ENCODE peak calls at places on chromosomes 12 and 14, in seven cellular contexts. R, A, P, E, G, J and W are unnamed samples.

GRCh38 chr14:52706286-52706685 is 714 bp upstream of the PSMC6 start:
- DNase-seq in R (peak), A (peak), P (no peak), E (no peak), G (peak), J (no peak), W (no peak)

GRCh38 chr12:60308366-60309000 is 712.7 kb downstream of the SLC16A7 start:
- DNase-seq in R (peak), A (no peak), P (peak), E (peak), G (peak), J (no peak), W (no peak)

GRCh38 chr14:73238262-73238852 is 1.1 kb downstream of the PAPLN start:
- DNase-seq in R (peak), A (no peak), P (peak), E (peak), G (peak), J (peak), W (peak)

GRCh38 chr12:60693019-60693626 is 1097.3 kb downstream of the SLC16A7 start:
- DNase-seq in R (peak), A (no peak), P (peak), E (no peak), G (peak), J (no peak), W (no peak)

GRCh38 chr14:91835920-91836843 is 31.2 kb downstream of the TC2N start:
- DNase-seq in R (no peak), A (peak), P (peak), E (no peak), G (peak), J (no peak), W (peak)

GRCh38 chr12:52210186-52210924 is 18.5 kb upstream of the KRT80 start:
- DNase-seq in R (peak), A (no peak), P (peak), E (peak), G (peak), J (no peak), W (no peak)

GRCh38 chr12:51055060-51055459 is 6.9 kb downstream of the LETMD1 start:
- DNase-seq in R (no peak), A (no peak), P (no peak), E (no peak), G (no peak), J (no peak), W (no peak)

GRCh38 chr12:132489602-132490239 is at the start of gene FBRSL1:
- DNase-seq in R (peak), A (peak), P (peak), E (peak), G (peak), J (peak), W (peak)

GRCh38 chr12:72141381-72141780 is 130.8 kb upstream of the TRHDE start:
- DNase-seq in R (peak), A (no peak), P (peak), E (no peak), G (peak), J (peak), W (no peak)

GRCh38 chr12:79262938-79263337 is 398.4 kb downstream of the SYT1 start:
- DNase-seq in R (peak), A (no peak), P (peak), E (peak), G (no peak), J (no peak), W (peak)

GRCh38 chr12:65171870-65172269 is 2.5 kb downstream of the LEMD3 start:
- DNase-seq in R (peak), A (no peak), P (peak), E (no peak), G (peak), J (no peak), W (no peak)

GRCh38 chr14:80419769-80420168 is 208.5 kb upstream of the DIO2 start:
- DNase-seq in R (no peak), A (no peak), P (no peak), E (peak), G (no peak), J (no peak), W (no peak)

GRCh38 chr14:99041141-99041819 is 230.7 kb downstream of the BCL11B start:
- DNase-seq in R (no peak), A (no peak), P (no peak), E (no peak), G (no peak), J (no peak), W (no peak)

GRCh38 chr12:7857916-7858315 is 14.8 kb downstream of the SLC2A14 start:
- DNase-seq in R (no peak), A (no peak), P (no peak), E (no peak), G (no peak), J (no peak), W (no peak)

GRCh38 chr14:100588671-100589070 is 1.5 kb upstream of the BEGAIN start:
- DNase-seq in R (no peak), A (no peak), P (no peak), E (no peak), G (no peak), J (no peak), W (no peak)

GRCh38 chr12:59403259-59403932 is 192.4 kb upstream of the SLC16A7 start:
- DNase-seq in R (peak), A (peak), P (peak), E (peak), G (peak), J (peak), W (peak)

GRCh38 chr12:108196319-108196718 is 67.2 kb downstream of the WSCD2 start:
- DNase-seq in R (no peak), A (no peak), P (no peak), E (no peak), G (no peak), J (no peak), W (no peak)

GRCh38 chr12:59780605-59781135 is 184.8 kb downstream of the SLC16A7 start:
- DNase-seq in R (peak), A (peak), P (peak), E (peak), G (peak), J (peak), W (peak)

GRCh38 chr12:67640863-67641262 is 7.7 kb upstream of the DYRK2 start:
- DNase-seq in R (no peak), A (no peak), P (no peak), E (no peak), G (no peak), J (no peak), W (no peak)

GRCh38 chr12:95629392-95629791 is 78.1 kb upstream of the USP44 start:
- DNase-seq in R (no peak), A (no peak), P (no peak), E (no peak), G (no peak), J (no peak), W (no peak)

GRCh38 chr14:59069455-59069854 is 119.0 kb upstream of the DAAM1 start:
- DNase-seq in R (no peak), A (no peak), P (no peak), E (no peak), G (no peak), J (peak), W (no peak)

GRCh38 chr14:77303417-77304156 is 17.1 kb downstream of the POMT2 start:
- DNase-seq in R (peak), A (no peak), P (peak), E (peak), G (peak), J (peak), W (no peak)

GRCh38 chr12:1661553-1662335 is 29.1 kb upstream of the ADIPOR2 start:
- DNase-seq in R (peak), A (peak), P (peak), E (peak), G (peak), J (peak), W (peak)

GRCh38 chr12:114167431-114167830 is 201.3 kb upstream of the RBM19 start:
- DNase-seq in R (peak), A (no peak), P (no peak), E (peak), G (no peak), J (no peak), W (no peak)

GRCh38 chr14:50829472-50830043 is 1.4 kb downstream of the NIN start:
- DNase-seq in R (no peak), A (peak), P (no peak), E (no peak), G (no peak), J (no peak), W (peak)

GRCh38 chr14:94522115-94522724 is 13.0 kb upstream of the SERPINA12 start:
- DNase-seq in R (no peak), A (no peak), P (no peak), E (no peak), G (no peak), J (peak), W (no peak)

GRCh38 chr12:126895946-126896520 is 1370.9 kb upstream of the TMEM132C start:
- DNase-seq in R (no peak), A (no peak), P (peak), E (peak), G (no peak), J (no peak), W (no peak)

GRCh38 chr12:111405856-111406473 is at the start of gene SH2B3:
- DNase-seq in R (peak), A (no peak), P (no peak), E (no peak), G (peak), J (no peak), W (no peak)

GRCh38 chr12:50505386-50505827 is 622 bp downstream of the DIP2B start:
- DNase-seq in R (peak), A (no peak), P (peak), E (no peak), G (peak), J (no peak), W (peak)

GRCh38 chr14:101732128-101732527 is 29.4 kb upstream of the PPP2R5C start:
- DNase-seq in R (no peak), A (no peak), P (peak), E (no peak), G (peak), J (no peak), W (no peak)

GRCh38 chr14:101729382-101729781 is 32.1 kb upstream of the PPP2R5C start:
- DNase-seq in R (no peak), A (no peak), P (no peak), E (no peak), G (no peak), J (no peak), W (no peak)

GRCh38 chr14:101733211-101733610 is 28.3 kb upstream of the PPP2R5C start:
- DNase-seq in R (peak), A (no peak), P (peak), E (peak), G (peak), J (no peak), W (no peak)

GRCh38 chr14:101731187-101732080 is 30.1 kb upstream of the PPP2R5C start:
- DNase-seq in R (peak), A (peak), P (peak), E (peak), G (peak), J (peak), W (no peak)

GRCh38 chr14:101730626-101731186 is 30.8 kb upstream of the PPP2R5C start:
- DNase-seq in R (no peak), A (no peak), P (no peak), E (no peak), G (no peak), J (no peak), W (no peak)
- H2AFZ ChIP-seq in R (no peak), A (peak), P (peak), E (peak), G (no peak), J (no peak), W (peak)

DNA sequence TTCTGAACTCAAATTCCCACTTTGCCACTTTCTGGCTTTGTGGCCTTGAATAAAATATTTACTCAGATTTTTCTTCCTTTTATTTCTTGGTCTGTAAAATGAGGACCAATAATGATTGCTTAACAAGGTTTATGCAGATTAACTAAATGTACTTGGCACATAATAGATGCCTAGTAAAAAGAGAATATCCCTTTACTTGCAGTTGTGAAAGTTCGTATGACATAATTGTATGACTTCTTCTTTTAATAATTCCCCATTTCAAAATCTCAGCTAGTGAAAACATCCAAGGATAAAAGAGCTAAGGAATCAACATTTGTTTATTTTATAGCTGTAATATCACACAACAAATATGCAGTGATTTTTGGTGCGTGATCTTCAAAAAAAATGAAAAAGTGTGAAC is 215.6 kb upstream of the ATP2B1 start:
- DNase-seq in R (no peak), A (no peak), P (no peak), E (no peak), G (no peak), J (no peak), W (no peak)
- TF ChIP-seq CTCF in R (no peak), A (no peak), P (no peak), E (no peak), G (no peak), J (no peak), W (no peak)

GRCh38 chr12:116881867-116882507 is 746 bp upstream of the HRK start:
- DNase-seq in R (no peak), A (peak), P (no peak), E (no peak), G (no peak), J (no peak), W (peak)
- H2AFZ ChIP-seq in R (no peak), A (peak), P (no peak), E (no peak), G (peak), J (no peak), W (no peak)

GRCh38 chr12:19506497-19506896 is 67.2 kb downstream of the AEBP2 start:
- DNase-seq in R (no peak), A (no peak), P (peak), E (peak), G (no peak), J (no peak), W (no peak)

DNA sequence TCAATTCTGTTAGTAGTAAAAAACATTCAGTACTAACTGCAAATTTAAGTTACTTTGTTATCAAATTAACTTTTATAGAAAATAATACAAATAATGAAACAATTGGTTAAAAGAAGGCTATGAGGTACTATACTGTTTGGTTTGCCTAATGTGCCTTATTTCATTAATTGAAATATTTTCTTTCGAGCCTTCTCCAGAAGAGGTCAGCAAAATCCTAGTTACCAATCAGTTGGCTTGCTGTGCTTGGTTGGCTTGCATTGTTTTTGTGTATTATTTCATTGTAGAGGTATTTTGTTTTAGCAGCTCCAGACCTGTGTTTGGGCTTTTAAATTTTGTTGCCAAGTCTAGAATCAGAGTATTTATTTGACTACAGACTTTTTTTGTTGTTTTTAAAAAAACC is 68.5 kb downstream of the AEBP2 start:
- DNase-seq in R (peak), A (no peak), P (peak), E (no peak), G (no peak), J (no peak), W (no peak)
- TF ChIP-seq CTCF in R (peak), A (peak), P (no peak), E (peak), G (peak), J (no peak), W (no peak)

GRCh38 chr12:123035841-123036240 is 55.4 kb downstream of the ARL6IP4 start:
- DNase-seq in R (no peak), A (no peak), P (no peak), E (no peak), G (no peak), J (no peak), W (no peak)

GRCh38 chr12:123034022-123034541 is 53.6 kb downstream of the ARL6IP4 start:
- DNase-seq in R (no peak), A (no peak), P (no peak), E (no peak), G (no peak), J (no peak), W (no peak)

GRCh38 chr12:123036471-123037285 is 56.2 kb downstream of the ARL6IP4 start:
- DNase-seq in R (no peak), A (no peak), P (no peak), E (no peak), G (no peak), J (no peak), W (no peak)

GRCh38 chr12:123033392-123034021 is 53.0 kb downstream of the ARL6IP4 start:
- DNase-seq in R (no peak), A (no peak), P (no peak), E (no peak), G (no peak), J (no peak), W (no peak)

GRCh38 chr12:123034865-123035264 is 54.4 kb downstream of the ARL6IP4 start:
- DNase-seq in R (peak), A (no peak), P (peak), E (peak), G (peak), J (no peak), W (no peak)
- H2AFZ ChIP-seq in R (no peak), A (no peak), P (no peak), E (no peak), G (no peak), J (no peak), W (no peak)

GRCh38 chr14:62081012-62081612 is 318.9 kb downstream of the SNAPC1 start:
- DNase-seq in R (no peak), A (no peak), P (no peak), E (no peak), G (no peak), J (no peak), W (no peak)

GRCh38 chr14:62076825-62077660 is 314.8 kb downstream of the SNAPC1 start:
- DNase-seq in R (no peak), A (no peak), P (no peak), E (no peak), G (no peak), J (no peak), W (peak)

GRCh38 chr14:62079035-62079434 is 316.8 kb downstream of the SNAPC1 start:
- DNase-seq in R (no peak), A (no peak), P (no peak), E (no peak), G (no peak), J (no peak), W (peak)

GRCh38 chr14:62076368-62076767 is 314.1 kb downstream of the SNAPC1 start:
- DNase-seq in R (no peak), A (no peak), P (no peak), E (no peak), G (no peak), J (no peak), W (no peak)

DNA sequence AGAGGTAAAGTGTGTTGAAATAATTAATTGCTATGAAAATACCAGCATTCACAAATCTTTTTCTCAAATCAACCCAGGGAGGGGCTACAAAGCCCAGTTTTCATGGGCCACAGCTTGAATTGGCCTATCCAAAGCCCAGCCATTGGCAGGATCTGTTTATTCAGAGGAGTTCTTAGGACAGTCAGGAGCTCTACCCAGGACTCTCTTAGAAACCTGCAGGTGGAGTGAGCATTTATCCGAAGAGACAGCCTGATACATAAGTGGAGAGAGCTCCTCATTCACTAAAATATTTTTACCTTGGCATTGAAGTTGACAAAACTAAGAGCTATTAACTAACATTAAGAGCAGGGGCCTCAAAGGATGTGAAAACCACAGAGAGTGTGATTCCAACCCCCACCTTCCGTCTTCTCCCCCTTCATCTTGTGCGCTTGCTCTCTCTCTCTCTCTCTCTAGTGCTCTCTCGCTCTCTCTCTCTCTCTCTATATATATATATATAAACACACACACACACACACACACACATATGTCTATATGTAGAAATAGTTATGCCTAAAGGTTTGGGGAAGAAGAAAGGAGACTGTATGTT is 315.5 kb downstream of the SNAPC1 start:
- DNase-seq in R (no peak), A (no peak), P (no peak), E (no peak), G (no peak), J (no peak), W (no peak)
- TF ChIP-seq CTCF in R (no peak), A (no peak), P (no peak), E (no peak), G (no peak), J (no peak), W (no peak)

GRCh38 chr12:29782821-29783772 is 645 bp downstream of the TMTC1 start:
- DNase-seq in R (peak), A (peak), P (peak), E (peak), G (peak), J (no peak), W (peak)
- H2AFZ ChIP-seq in R (peak), A (peak), P (peak), E (peak), G (peak), J (no peak), W (peak)